ENCODE peak calls at places on chromosomes 7 and 10, in nine cellular contexts. One of them, this sample, is unnamed.

GRCh38 chr10:13201132-13201531 is 33.0 kb downstream of the UCMA start:
- DNase-seq in SK-N-SH: no peak
- DNase-seq in pancreas: no peak
- DNase-seq in aorta: no peak
- DNase-seq in endodermal cell: no peak
- DNase-seq in neural progenitor cell: no peak
- DNase-seq in body of pancreas: no peak
- DNase-seq in cardiac muscle cell: no peak
- DNase-seq in esophagus squamous epithelium: no peak
- DNase-seq in this sample: no peak

GRCh38 chr7:41592226-41592625 is 110.7 kb downstream of the INHBA start:
- DNase-seq in body of pancreas: no peak
- DNase-seq in esophagus squamous epithelium: no peak
- DNase-seq in endodermal cell: no peak
- DNase-seq in pancreas: no peak
- DNase-seq in neural progenitor cell: no peak
- DNase-seq in aorta: no peak
- DNase-seq in SK-N-SH: no peak
- DNase-seq in cardiac muscle cell: no peak
- DNase-seq in this sample: no peak

GRCh38 chr7:158815046-158815445 is 14.3 kb downstream of the ESYT2 start:
- DNase-seq in SK-N-SH: no peak
- DNase-seq in body of pancreas: no peak
- DNase-seq in neural progenitor cell: peak; percentile 33
- DNase-seq in endodermal cell: peak; percentile 65
- DNase-seq in esophagus squamous epithelium: no peak
- DNase-seq in pancreas: no peak
- DNase-seq in cardiac muscle cell: peak; percentile 74
- DNase-seq in aorta: peak; percentile 41
- DNase-seq in this sample: no peak

GRCh38 chr10:15166325-15166724 is 2.2 kb downstream of the NMT2 start:
- DNase-seq in cardiac muscle cell: peak; percentile 34
- DNase-seq in neural progenitor cell: peak; percentile 5
- DNase-seq in SK-N-SH: no peak
- DNase-seq in aorta: no peak
- DNase-seq in endodermal cell: no peak
- DNase-seq in esophagus squamous epithelium: no peak
- DNase-seq in body of pancreas: no peak
- DNase-seq in pancreas: no peak
- DNase-seq in this sample: no peak

GRCh38 chr10:71434760-71435394 is 38.2 kb downstream of the CDH23 start:
- DNase-seq in pancreas: no peak
- DNase-seq in esophagus squamous epithelium: no peak
- DNase-seq in cardiac muscle cell: no peak
- DNase-seq in body of pancreas: no peak
- DNase-seq in aorta: peak; percentile 40
- DNase-seq in neural progenitor cell: no peak
- DNase-seq in endodermal cell: peak; percentile 61
- DNase-seq in SK-N-SH: peak; percentile 3
- DNase-seq in this sample: no peak

GRCh38 chr7:102412548-102412947 is 16.4 kb downstream of the PRKRIP1 start:
- DNase-seq in esophagus squamous epithelium: no peak
- DNase-seq in endodermal cell: peak; percentile 83
- DNase-seq in neural progenitor cell: peak; percentile 38
- DNase-seq in body of pancreas: no peak
- DNase-seq in pancreas: no peak
- DNase-seq in SK-N-SH: peak; percentile 73
- DNase-seq in cardiac muscle cell: peak; percentile 41
- DNase-seq in aorta: no peak
- DNase-seq in this sample: no peak

GRCh38 chr7:100091411-100092181 is 2.8 kb downstream of the COPS6 start:
- DNase-seq in endodermal cell: peak; percentile 81
- DNase-seq in esophagus squamous epithelium: no peak
- DNase-seq in SK-N-SH: peak; percentile 65
- DNase-seq in body of pancreas: no peak
- DNase-seq in cardiac muscle cell: no peak
- DNase-seq in aorta: no peak
- DNase-seq in pancreas: no peak
- DNase-seq in neural progenitor cell: peak; percentile 15
- DNase-seq in this sample: no peak

GRCh38 chr10:91328320-91328984 is 81.7 kb upstream of the HECTD2 start:
- DNase-seq in esophagus squamous epithelium: no peak
- DNase-seq in endodermal cell: no peak
- DNase-seq in SK-N-SH: no peak
- DNase-seq in neural progenitor cell: no peak
- DNase-seq in body of pancreas: no peak
- DNase-seq in cardiac muscle cell: peak; percentile 16
- DNase-seq in pancreas: no peak
- DNase-seq in aorta: no peak
- DNase-seq in this sample: no peak

GRCh38 chr10:93435621-93436385 is 46.3 kb downstream of the MYOF start:
- DNase-seq in endodermal cell: peak; percentile 59
- DNase-seq in aorta: no peak
- DNase-seq in cardiac muscle cell: peak; percentile 82
- DNase-seq in body of pancreas: peak; percentile 35
- DNase-seq in pancreas: no peak
- DNase-seq in neural progenitor cell: peak; percentile 83
- DNase-seq in SK-N-SH: no peak
- DNase-seq in esophagus squamous epithelium: no peak
- DNase-seq in this sample: no peak

GRCh38 chr7:94449151-94449725 is 54.5 kb downstream of the COL1A2 start:
- DNase-seq in aorta: no peak
- DNase-seq in body of pancreas: no peak
- DNase-seq in SK-N-SH: peak; percentile 49
- DNase-seq in esophagus squamous epithelium: no peak
- DNase-seq in endodermal cell: no peak
- DNase-seq in cardiac muscle cell: peak; percentile 69
- DNase-seq in neural progenitor cell: peak; percentile 33
- DNase-seq in pancreas: no peak
- DNase-seq in this sample: no peak

GRCh38 chr10:5731559-5731958 is 46.9 kb downstream of the TASOR2 start:
- DNase-seq in body of pancreas: no peak
- DNase-seq in neural progenitor cell: no peak
- DNase-seq in cardiac muscle cell: no peak
- DNase-seq in SK-N-SH: no peak
- DNase-seq in esophagus squamous epithelium: no peak
- DNase-seq in pancreas: no peak
- DNase-seq in aorta: no peak
- DNase-seq in endodermal cell: no peak
- DNase-seq in this sample: no peak

GRCh38 chr10:33939892-33940291 is 605.4 kb upstream of the NRP1 start:
- DNase-seq in esophagus squamous epithelium: no peak
- DNase-seq in cardiac muscle cell: no peak
- DNase-seq in pancreas: no peak
- DNase-seq in body of pancreas: no peak
- DNase-seq in aorta: no peak
- DNase-seq in neural progenitor cell: peak; percentile 3
- DNase-seq in SK-N-SH: no peak
- DNase-seq in endodermal cell: no peak
- DNase-seq in this sample: no peak

GRCh38 chr7:96034940-96035727 is 262.8 kb downstream of the DYNC1I1 start:
- DNase-seq in aorta: no peak
- DNase-seq in cardiac muscle cell: peak; percentile 1
- DNase-seq in neural progenitor cell: no peak
- DNase-seq in endodermal cell: no peak
- DNase-seq in esophagus squamous epithelium: no peak
- DNase-seq in body of pancreas: peak; percentile 22
- DNase-seq in SK-N-SH: no peak
- DNase-seq in pancreas: peak; percentile 3
- DNase-seq in this sample: no peak

GRCh38 chr7:104035351-104035750 is 45.9 kb upstream of the RELN start:
- DNase-seq in cardiac muscle cell: no peak
- DNase-seq in body of pancreas: no peak
- DNase-seq in SK-N-SH: no peak
- DNase-seq in neural progenitor cell: no peak
- DNase-seq in esophagus squamous epithelium: no peak
- DNase-seq in endodermal cell: no peak
- DNase-seq in pancreas: no peak
- DNase-seq in aorta: no peak
- DNase-seq in this sample: no peak

GRCh38 chr10:15585303-15585715 is 134.4 kb downstream of the ITGA8 start:
- DNase-seq in endodermal cell: peak; percentile 92
- DNase-seq in pancreas: peak; percentile 4
- DNase-seq in body of pancreas: peak; percentile 39
- DNase-seq in esophagus squamous epithelium: no peak
- DNase-seq in SK-N-SH: peak; percentile 66
- DNase-seq in neural progenitor cell: peak; percentile 83
- DNase-seq in aorta: peak; percentile 86
- DNase-seq in cardiac muscle cell: peak; percentile 69
- DNase-seq in this sample: peak; percentile 7

GRCh38 chr7:155947051-155947450 is 134.8 kb upstream of the SHH start:
- DNase-seq in SK-N-SH: no peak
- DNase-seq in pancreas: no peak
- DNase-seq in aorta: no peak
- DNase-seq in endodermal cell: peak; percentile 27
- DNase-seq in neural progenitor cell: no peak
- DNase-seq in body of pancreas: no peak
- DNase-seq in cardiac muscle cell: no peak
- DNase-seq in esophagus squamous epithelium: no peak
- DNase-seq in this sample: no peak

GRCh38 chr10:128011059-128011979 is 104.4 kb downstream of the PTPRE start:
- DNase-seq in cardiac muscle cell: peak; percentile 70
- DNase-seq in body of pancreas: peak; percentile 78
- DNase-seq in endodermal cell: peak; percentile 96
- DNase-seq in aorta: peak; percentile 95
- DNase-seq in neural progenitor cell: peak; percentile 89
- DNase-seq in pancreas: peak; percentile 57
- DNase-seq in esophagus squamous epithelium: peak; percentile 6
- DNase-seq in SK-N-SH: peak; percentile 95
- DNase-seq in this sample: peak; percentile 58

GRCh38 chr10:15715619-15716227 is 4.0 kb downstream of the ITGA8 start:
- DNase-seq in cardiac muscle cell: peak; percentile 42
- DNase-seq in pancreas: no peak
- DNase-seq in body of pancreas: no peak
- DNase-seq in SK-N-SH: peak; percentile 55
- DNase-seq in endodermal cell: peak; percentile 72
- DNase-seq in esophagus squamous epithelium: no peak
- DNase-seq in neural progenitor cell: peak; percentile 56
- DNase-seq in aorta: no peak
- DNase-seq in this sample: no peak

GRCh38 chr10:132963430-132963960 is 21.1 kb upstream of the CFAP46 start:
- DNase-seq in neural progenitor cell: no peak
- DNase-seq in endodermal cell: no peak
- DNase-seq in cardiac muscle cell: no peak
- DNase-seq in aorta: no peak
- DNase-seq in esophagus squamous epithelium: no peak
- DNase-seq in pancreas: no peak
- DNase-seq in body of pancreas: no peak
- DNase-seq in SK-N-SH: no peak
- DNase-seq in this sample: no peak

DNA sequence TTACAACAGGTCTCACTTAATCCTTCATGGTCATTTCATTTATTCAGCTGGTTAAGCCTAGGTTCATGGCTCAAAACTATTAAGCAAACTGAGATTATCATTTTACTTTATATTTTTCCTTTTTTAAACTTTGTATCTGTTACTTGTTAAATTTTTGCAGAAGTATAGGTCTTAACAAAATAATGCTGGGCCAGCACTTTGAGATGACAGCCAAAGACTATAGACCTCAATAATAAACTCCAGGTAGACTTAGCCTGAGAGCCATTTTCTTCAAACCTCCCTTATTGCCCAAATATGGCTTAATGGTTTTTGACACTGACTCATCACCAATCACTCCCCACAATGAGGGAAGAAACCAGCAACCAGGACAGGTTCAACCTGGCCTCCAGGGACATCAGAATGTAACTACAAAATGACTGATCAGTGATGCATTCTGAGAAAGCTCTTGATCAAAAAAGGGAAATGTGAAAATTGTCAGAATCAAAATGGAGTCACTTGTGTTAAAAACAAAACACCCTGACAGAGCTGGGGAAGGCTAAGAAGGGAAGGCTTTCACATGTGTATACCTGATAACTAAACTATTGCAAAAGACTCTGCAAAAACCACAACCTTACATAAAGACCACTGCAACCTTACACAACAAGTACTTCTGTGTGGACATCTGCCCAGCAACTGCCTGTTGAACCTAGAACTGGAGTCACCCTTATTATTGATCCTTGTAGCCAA is 2.1 kb upstream of the CCDC126 start:
- DNase-seq in pancreas: no peak
- DNase-seq in body of pancreas: no peak
- DNase-seq in endodermal cell: no peak
- DNase-seq in SK-N-SH: no peak
- DNase-seq in neural progenitor cell: no peak
- DNase-seq in aorta: no peak
- DNase-seq in esophagus squamous epithelium: no peak
- DNase-seq in cardiac muscle cell: no peak
- DNase-seq in this sample: no peak
- H3K4me1 ChIP-seq in pancreas: peaks cover 13% of the 10 kb centered on the region
- H3K4me1 ChIP-seq in body of pancreas: peaks cover 24% of the 10 kb centered on the region
- H3K4me1 ChIP-seq in endodermal cell: no peaks in the 10 kb centered on the region
- H3K4me1 ChIP-seq in SK-N-SH: no peaks in the 10 kb centered on the region
- H3K4me1 ChIP-seq in neural progenitor cell: no peaks in the 10 kb centered on the region
- H3K4me1 ChIP-seq in aorta: peaks cover 5% of the 10 kb centered on the region
- H3K4me1 ChIP-seq in esophagus squamous epithelium: peaks cover 10% of the 10 kb centered on the region
- H3K4me1 ChIP-seq in cardiac muscle cell: no peaks in the 10 kb centered on the region
- H3K4me1 ChIP-seq in this sample: peaks cover 12% of the 10 kb centered on the region

DNA sequence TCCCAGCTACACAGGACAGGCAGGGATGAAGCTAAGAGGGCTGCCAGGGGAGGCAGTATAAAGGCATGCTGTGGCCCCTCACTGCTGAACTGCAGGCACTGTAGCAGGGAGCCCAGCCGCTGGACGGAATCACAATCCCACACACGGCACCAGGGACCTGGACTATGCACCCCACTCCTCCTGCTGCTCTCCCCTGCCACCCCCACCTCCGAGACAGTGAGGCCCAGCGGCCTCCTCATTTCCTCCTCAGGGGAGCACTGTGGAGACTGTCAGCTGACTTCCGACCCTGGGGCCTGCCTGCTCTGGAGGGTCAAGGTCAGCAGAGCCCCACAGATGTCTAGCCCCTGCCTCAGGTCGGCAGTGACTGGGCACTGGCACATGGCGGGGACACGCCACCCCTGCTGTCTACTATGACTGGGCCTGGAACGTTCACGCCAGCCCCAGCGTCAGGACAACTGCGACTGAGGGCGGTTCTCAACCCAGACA is 92.7 kb downstream of the FAM53B start:
- DNase-seq in cardiac muscle cell: no peak
- DNase-seq in pancreas: no peak
- DNase-seq in esophagus squamous epithelium: no peak
- DNase-seq in body of pancreas: no peak
- DNase-seq in neural progenitor cell: no peak
- DNase-seq in endodermal cell: no peak
- DNase-seq in aorta: no peak
- DNase-seq in SK-N-SH: no peak
- DNase-seq in this sample: no peak
- H3K27ac ChIP-seq in cardiac muscle cell: no peak overlapping the region
- H3K27ac ChIP-seq in pancreas: no peak overlapping the region
- H3K27ac ChIP-seq in esophagus squamous epithelium: peak overlapping the region; percentile 90
- H3K27ac ChIP-seq in body of pancreas: no peak overlapping the region
- H3K27ac ChIP-seq in neural progenitor cell: no peak overlapping the region
- H3K27ac ChIP-seq in endodermal cell: no peak overlapping the region
- H3K27ac ChIP-seq in aorta: no peak overlapping the region
- H3K27ac ChIP-seq in SK-N-SH: no peak overlapping the region
- H3K27ac ChIP-seq in this sample: no peak overlapping the region

GRCh38 chr10:3829193-3830050 is 44.4 kb upstream of the KLF6 start:
- DNase-seq in cardiac muscle cell: no peak
- DNase-seq in endodermal cell: peak; percentile 84
- DNase-seq in SK-N-SH: no peak
- DNase-seq in neural progenitor cell: peak; percentile 33
- DNase-seq in pancreas: no peak
- DNase-seq in body of pancreas: no peak
- DNase-seq in aorta: no peak
- DNase-seq in esophagus squamous epithelium: no peak
- DNase-seq in this sample: no peak
- H3K4me1 ChIP-seq in cardiac muscle cell: peaks cover 4% of the 10 kb centered on the region
- H3K4me1 ChIP-seq in endodermal cell: peaks cover 45% of the 10 kb centered on the region
- H3K4me1 ChIP-seq in SK-N-SH: peaks cover 4% of the 10 kb centered on the region
- H3K4me1 ChIP-seq in neural progenitor cell: no peaks in the 10 kb centered on the region
- H3K4me1 ChIP-seq in pancreas: peaks cover 5% of the 10 kb centered on the region
- H3K4me1 ChIP-seq in body of pancreas: peaks cover 8% of the 10 kb centered on the region
- H3K4me1 ChIP-seq in aorta: peaks cover 7% of the 10 kb centered on the region
- H3K4me1 ChIP-seq in esophagus squamous epithelium: peaks cover 10% of the 10 kb centered on the region
- H3K4me1 ChIP-seq in this sample: peaks cover 73% of the 10 kb centered on the region

GRCh38 chr7:4742852-4743251 is 32.6 kb upstream of the AP5Z1 start:
- DNase-seq in SK-N-SH: no peak
- DNase-seq in aorta: no peak
- DNase-seq in endodermal cell: no peak
- DNase-seq in cardiac muscle cell: no peak
- DNase-seq in esophagus squamous epithelium: no peak
- DNase-seq in body of pancreas: no peak
- DNase-seq in pancreas: no peak
- DNase-seq in neural progenitor cell: no peak
- DNase-seq in this sample: no peak
- H3K27ac ChIP-seq in SK-N-SH: no peak overlapping the region
- H3K27ac ChIP-seq in aorta: no peak overlapping the region
- H3K27ac ChIP-seq in endodermal cell: no peak overlapping the region
- H3K27ac ChIP-seq in cardiac muscle cell: peak overlapping the region; percentile 100
- H3K27ac ChIP-seq in esophagus squamous epithelium: peak overlapping the region; percentile 94
- H3K27ac ChIP-seq in body of pancreas: no peak overlapping the region
- H3K27ac ChIP-seq in pancreas: no peak overlapping the region
- H3K27ac ChIP-seq in neural progenitor cell: no peak overlapping the region
- H3K27ac ChIP-seq in this sample: no peak overlapping the region